ENCODE peak calls at places on chromosomes 16 and 17, in eight cellular contexts. K, J, D, C, A, U, V and T are unnamed samples.
A peak's percentile ranks its signal among the peaks of the same experiment; 100 is the strongest.

GRCh38 chr17:49646391-49647255 is 31.3 kb downstream of the SPOP start:
- DNase-seq in C (no peak), K (no peak), V (no peak), U (peak; percentile 60), A (peak; percentile 47), D (peak; percentile 8), J (peak; percentile 84), T (peak; percentile 45)

GRCh38 chr16:3607161-3607560 is 4.2 kb downstream of the SLX4 start:
- DNase-seq in K (peak; percentile 69), A (no peak), D (no peak), C (peak; percentile 65), U (no peak), J (no peak), V (no peak), T (no peak)

GRCh38 chr17:79461041-79461440 is 149.8 kb downstream of the RBFOX3 start:
- DNase-seq in J (peak; percentile 52), V (no peak), U (no peak), A (no peak), K (no peak), C (no peak), D (no peak), T (no peak)

GRCh38 chr16:2835638-2836493 is 5.8 kb downstream of the ZG16B start:
- DNase-seq in D (no peak), V (peak; percentile 48), J (peak; percentile 93), A (no peak), C (no peak), K (no peak), U (peak; percentile 95), T (no peak)

GRCh38 chr16:89111263-89111662 is 17.6 kb downstream of the ACSF3 start:
- DNase-seq in C (no peak), V (no peak), K (no peak), U (no peak), D (no peak), J (no peak), A (no peak), T (no peak)

GRCh38 chr17:46262271-46262670 is 32.7 kb upstream of the LRRC37A start:
- DNase-seq in D (no peak), K (no peak), U (no peak), A (peak; percentile 58), J (no peak), V (no peak), C (no peak), T (no peak)

GRCh38 chr16:2009791-2010510 is at the start of gene ZNF598:
- DNase-seq in V (peak; percentile 66), C (peak; percentile 95), A (peak; percentile 91), U (peak; percentile 93), J (peak; percentile 95), D (no peak), K (peak; percentile 92), T (no peak)

GRCh38 chr17:12395733-12396354 is 269.8 kb upstream of the MYOCD start:
- DNase-seq in C (peak; percentile 67), D (no peak), J (peak; percentile 20), V (no peak), K (peak; percentile 39), A (peak; percentile 70), U (peak; percentile 6), T (no peak)

GRCh38 chr17:977163-977562 is 2.4 kb downstream of the NXN start:
- DNase-seq in C (no peak), U (no peak), J (no peak), V (no peak), A (no peak), K (no peak), D (no peak), T (no peak)

GRCh38 chr17:67026341-67026740 is 18.0 kb upstream of the CACNG1 start:
- DNase-seq in A (no peak), J (no peak), C (no peak), U (no peak), K (no peak), V (no peak), D (no peak), T (no peak)

GRCh38 chr17:74116087-74116717 is 87.3 kb upstream of the RPL38 start:
- DNase-seq in K (no peak), A (peak; percentile 66), V (no peak), U (peak; percentile 25), C (no peak), J (peak; percentile 33), D (no peak), T (no peak)

GRCh38 chr17:17028059-17028877 is 14.0 kb upstream of the MPRIP start:
- DNase-seq in J (peak; percentile 94), K (no peak), C (no peak), V (no peak), D (no peak), A (peak; percentile 93), U (peak; percentile 97), T (no peak)

GRCh38 chr16:85174871-85175723 is 62.8 kb upstream of the CIBAR2 start:
- DNase-seq in V (no peak), U (no peak), J (peak; percentile 76), K (no peak), A (no peak), D (no peak), C (no peak), T (no peak)

GRCh38 chr16:14358697-14359305 is 271.3 kb downstream of the PARN start:
- DNase-seq in A (no peak), D (no peak), J (no peak), K (no peak), U (no peak), C (no peak), V (no peak), T (no peak)

GRCh38 chr16:12833939-12834338 is 30.3 kb upstream of the CPPED1 start:
- DNase-seq in C (no peak), J (peak; percentile 45), V (no peak), K (no peak), D (no peak), A (no peak), U (peak; percentile 37), T (no peak)

GRCh38 chr17:47192549-47192948 is 3.5 kb upstream of the CDC27 start:
- DNase-seq in C (peak; percentile 37), A (no peak), J (no peak), D (no peak), V (no peak), K (no peak), U (no peak), T (peak; percentile 83)

GRCh38 chr16:15976929-15977637 is 27.7 kb downstream of the ABCC1 start:
- DNase-seq in U (no peak), D (no peak), J (peak; percentile 91), C (no peak), V (peak; percentile 86), K (no peak), A (no peak), T (no peak)

GRCh38 chr17:30323895-30324319 is 9.9 kb downstream of the TMIGD1 start:
- DNase-seq in V (no peak), K (peak; percentile 7), D (no peak), C (peak; percentile 92), A (no peak), J (peak; percentile 33), U (peak; percentile 21), T (no peak)

GRCh38 chr17:32876414-32877163 is at the start of gene MYO1D:
- DNase-seq in V (no peak), J (peak; percentile 61), A (peak; percentile 63), C (peak; percentile 58), U (peak; percentile 83), K (peak; percentile 49), D (peak; percentile 35), T (no peak)

GRCh38 chr16:87322360-87322759 is 5.2 kb upstream of the C16orf95 start:
- DNase-seq in K (no peak), U (no peak), J (no peak), D (no peak), V (no peak), C (no peak), A (no peak), T (no peak)

GRCh38 chr17:34637548-34638525 is 58.5 kb downstream of the TMEM132E start:
- DNase-seq in D (peak; percentile 53), C (peak; percentile 89), V (peak; percentile 10), K (peak; percentile 77), A (peak; percentile 91), J (peak; percentile 85), U (peak; percentile 86), T (no peak)

GRCh38 chr16:68592466-68593337 is 52.4 kb upstream of the CDH3 start:
- DNase-seq in D (no peak), U (no peak), V (no peak), C (peak; percentile 74), A (no peak), K (peak; percentile 23), J (peak; percentile 18), T (no peak)

GRCh38 chr17:35973333-35974260 is 7.7 kb downstream of the CCL16 start:
- DNase-seq in A (no peak), D (no peak), U (no peak), J (peak; percentile 36), V (no peak), K (no peak), C (no peak), T (no peak)

GRCh38 chr17:20944014-20944905 is 98.6 kb downstream of the USP22 start:
- DNase-seq in V (no peak), D (no peak), K (peak; percentile 36), C (peak; percentile 72), J (no peak), U (peak; percentile 63), A (peak; percentile 43), T (no peak)

GRCh38 chr17:48606892-48607241 is 2.1 kb upstream of the HOXB6 start:
- DNase-seq in J (no peak), A (no peak), U (no peak), C (no peak), V (no peak), K (no peak), D (no peak), T (no peak)

GRCh38 chr16:17238285-17239028 is 232.3 kb downstream of the XYLT1 start:
- DNase-seq in A (no peak), K (no peak), U (no peak), C (no peak), V (peak; percentile 3), J (peak; percentile 59), D (no peak), T (no peak)

GRCh38 chr16:21233521-21234150 is at the start of gene ANKS4B:
- DNase-seq in J (no peak), C (no peak), V (no peak), K (no peak), A (no peak), U (peak; percentile 38), D (no peak), T (no peak)